ENCODE peak calls at places on chromosomes 7 and 10, in seven cellular contexts. H is head of caudate nucleus; G is cardiac septum; L is GM23248; R is activated CD8-positive, alpha-beta memory T cell treated with anti-CD3 and anti-CD28 coated beads, Interleukin-2, amount 50 U/mL, for 48 hours; I is A549; W is progenitor cell of endocrine pancreas. Y is an unnamed sample.

GRCh38 chr10:130935897-130936550 is 375.5 kb downstream of the TCERG1L start:
- DNase-seq in W (no peak), G (no peak), I (no peak), H (no peak), R (no peak), L (no peak), Y (no peak)

GRCh38 chr10:88949912-88950664 is 2.5 kb downstream of the ACTA2 start:
- DNase-seq in W (no peak), L (peak), I (no peak), H (no peak), G (no peak), R (no peak), Y (no peak)

GRCh38 chr10:338176-339037 is 203.2 kb downstream of the ZMYND11 start:
- DNase-seq in R (no peak), I (peak), G (peak), H (no peak), W (no peak), L (peak), Y (no peak)

GRCh38 chr10:28939352-28940157 is 262.2 kb downstream of the BAMBI start:
- DNase-seq in L (peak), G (no peak), W (peak), R (no peak), H (no peak), I (peak), Y (no peak)

GRCh38 chr7:157977717-157978470 is 609.7 kb downstream of the PTPRN2 start:
- DNase-seq in I (no peak), R (no peak), G (peak), H (no peak), L (no peak), W (no peak), Y (no peak)

GRCh38 chr10:49000437-49001398 is 61.1 kb upstream of the LRRC18 start:
- DNase-seq in L (no peak), W (no peak), G (no peak), R (no peak), H (no peak), I (no peak), Y (no peak)

GRCh38 chr10:84478155-84478554 is 149.8 kb downstream of the CCSER2 start:
- DNase-seq in H (no peak), R (no peak), I (no peak), G (no peak), L (peak), W (no peak), Y (no peak)

GRCh38 chr7:80722596-80723141 is 84.2 kb downstream of the CD36 start:
- DNase-seq in L (peak), R (no peak), I (peak), W (no peak), H (no peak), G (no peak), Y (no peak)

GRCh38 chr10:125134916-125135770 is 25.2 kb downstream of the CTBP2 start:
- DNase-seq in I (no peak), G (no peak), W (no peak), R (no peak), H (no peak), L (no peak), Y (no peak)

GRCh38 chr10:106387063-106387462 is 777.4 kb downstream of the SORCS1 start:
- DNase-seq in W (no peak), H (no peak), R (no peak), G (no peak), I (no peak), L (peak), Y (no peak)

GRCh38 chr7:137989127-137989526 is 12.8 kb downstream of the CREB3L2 start:
- DNase-seq in I (no peak), G (no peak), R (no peak), L (no peak), H (no peak), W (no peak), Y (no peak)

GRCh38 chr10:117004627-117005453 is at the start of gene SHTN1:
- DNase-seq in W (peak), R (peak), I (peak), G (peak), L (peak), H (peak), Y (no peak)

GRCh38 chr7:113099284-113099919 is 12.8 kb upstream of the GPR85 start:
- DNase-seq in L (no peak), R (no peak), G (no peak), I (no peak), W (no peak), H (no peak), Y (no peak)

GRCh38 chr10:16481052-16481728 is 40.5 kb downstream of the C1QL3 start:
- DNase-seq in I (no peak), W (no peak), L (no peak), H (no peak), R (no peak), G (no peak), Y (no peak)

GRCh38 chr7:24580283-24580946 is 7.2 kb downstream of the PALS2 start:
- DNase-seq in I (no peak), W (no peak), H (no peak), G (no peak), L (no peak), R (no peak), Y (no peak)

GRCh38 chr10:29841724-29842649 is 207.2 kb upstream of the SVIL start:
- DNase-seq in H (no peak), R (no peak), L (peak), G (peak), W (peak), I (peak), Y (no peak)

GRCh38 chr7:8724080-8724718 is 290.8 kb downstream of the NXPH1 start:
- DNase-seq in R (no peak), L (peak), G (no peak), I (peak), H (peak), W (peak), Y (peak)

GRCh38 chr7:64037095-64037494 is 8.1 kb upstream of the ZNF727 start:
- DNase-seq in R (no peak), W (no peak), I (no peak), G (no peak), H (no peak), L (no peak), Y (no peak)

GRCh38 chr10:4195214-4195613 is 410.2 kb upstream of the KLF6 start:
- DNase-seq in G (no peak), R (no peak), W (no peak), L (peak), I (peak), H (no peak), Y (no peak)

GRCh38 chr7:139620676-139621344 is 97.3 kb downstream of the CLEC2L start:
- DNase-seq in G (no peak), R (peak), H (peak), I (peak), L (peak), W (peak), Y (no peak)

GRCh38 chr7:19982841-19983835 is 209.7 kb upstream of the TMEM196 start:
- DNase-seq in G (no peak), L (peak), W (no peak), R (no peak), I (no peak), H (no peak), Y (peak)

GRCh38 chr10:91549296-91549695 is 83.6 kb downstream of the PPP1R3C start:
- DNase-seq in W (no peak), H (no peak), G (no peak), L (peak), R (no peak), I (no peak), Y (no peak)

GRCh38 chr7:11193131-11193867 is 219.6 kb downstream of the PHF14 start:
- DNase-seq in W (no peak), H (no peak), L (peak), G (no peak), I (no peak), R (no peak), Y (no peak)

GRCh38 chr10:20955355-20955893 is 58.3 kb upstream of the NEBL start:
- DNase-seq in W (no peak), I (no peak), G (no peak), L (no peak), R (no peak), H (no peak), Y (no peak)

GRCh38 chr10:7260912-7261700 is 149.7 kb downstream of the SFMBT2 start:
- DNase-seq in W (no peak), L (peak), H (no peak), R (no peak), I (no peak), G (no peak), Y (no peak)

GRCh38 chr7:471866-472639 is 47.6 kb downstream of the PDGFA start:
- DNase-seq in H (peak), W (no peak), L (peak), I (no peak), R (no peak), G (peak), Y (no peak)

GRCh38 chr10:103845983-103846382 is 9.4 kb downstream of the SH3PXD2A start:
- DNase-seq in I (no peak), R (no peak), G (no peak), W (no peak), L (no peak), H (no peak), Y (no peak)

GRCh38 chr10:31580646-31581045 is 261.6 kb downstream of the ZEB1 start:
- DNase-seq in G (no peak), R (no peak), H (no peak), W (no peak), L (no peak), I (no peak), Y (no peak)

GRCh38 chr7:70812511-70812910 is 319.4 kb upstream of the GALNT17 start:
- DNase-seq in G (no peak), I (no peak), R (no peak), L (no peak), W (no peak), H (no peak), Y (no peak)

GRCh38 chr7:50982626-50983025 is 199.9 kb upstream of the GRB10 start:
- DNase-seq in W (no peak), H (no peak), R (no peak), L (no peak), I (no peak), G (no peak), Y (no peak)

GRCh38 chr7:131365876-131366275 is 38.2 kb downstream of the MKLN1 start:
- DNase-seq in I (no peak), H (no peak), G (no peak), W (no peak), L (peak), R (no peak), Y (no peak)

GRCh38 chr10:84340187-84340586 is 11.8 kb downstream of the CCSER2 start:
- DNase-seq in G (no peak), I (no peak), R (no peak), H (no peak), W (no peak), L (no peak), Y (no peak)